ENCODE peak calls at places on chromosomes 5 and 9, in eight cellular contexts. Y is HCT116, R is tibial nerve, F is lower leg skin, K is IMR-90, L is thyroid gland, G is Peyer's patch, H is ovary. Z is an unnamed sample.

GRCh38 chr5:142499591-142500384 is 175.0 kb upstream of the SPRY4 start:
- DNase-seq in G (no peak), H (no peak), L (peak; percentile 43), R (no peak), F (no peak), K (no peak), Y (no peak), Z (no peak)

GRCh38 chr5:40428129-40428528 is 251.6 kb upstream of the PTGER4 start:
- DNase-seq in H (no peak), Y (no peak), R (peak; percentile 31), L (no peak), G (no peak), F (no peak), K (peak; percentile 64), Z (no peak)

GRCh38 chr5:170070556-170071412 is 34.9 kb upstream of the FOXI1 start:
- DNase-seq in F (no peak), H (peak; percentile 38), R (no peak), Y (peak; percentile 16), K (peak; percentile 45), G (no peak), L (peak; percentile 27), Z (peak; percentile 44)

GRCh38 chr5:73678807-73679206 is 52.8 kb downstream of the ARHGEF28 start:
- DNase-seq in H (no peak), R (no peak), G (no peak), Y (no peak), L (no peak), K (no peak), F (no peak), Z (no peak)

GRCh38 chr5:59034498-59035186 is 451.8 kb downstream of the RAB3C start:
- DNase-seq in Y (no peak), L (no peak), G (no peak), F (no peak), R (no peak), K (peak; percentile 77), H (no peak), Z (no peak)

GRCh38 chr5:14937277-14937676 is 65.7 kb upstream of the ANKH start:
- DNase-seq in H (no peak), Y (no peak), F (no peak), L (no peak), G (no peak), K (no peak), R (no peak), Z (peak; percentile 31)

GRCh38 chr5:173891367-173891766 is 3.2 kb downstream of the CPEB4 start:
- DNase-seq in L (no peak), K (no peak), R (no peak), F (no peak), Y (no peak), H (no peak), G (no peak), Z (no peak)

GRCh38 chr5:174693697-174694400 is 30.5 kb upstream of the MSX2 start:
- DNase-seq in R (no peak), H (no peak), G (peak; percentile 54), L (peak; percentile 52), K (no peak), F (no peak), Y (no peak), Z (no peak)

DNA sequence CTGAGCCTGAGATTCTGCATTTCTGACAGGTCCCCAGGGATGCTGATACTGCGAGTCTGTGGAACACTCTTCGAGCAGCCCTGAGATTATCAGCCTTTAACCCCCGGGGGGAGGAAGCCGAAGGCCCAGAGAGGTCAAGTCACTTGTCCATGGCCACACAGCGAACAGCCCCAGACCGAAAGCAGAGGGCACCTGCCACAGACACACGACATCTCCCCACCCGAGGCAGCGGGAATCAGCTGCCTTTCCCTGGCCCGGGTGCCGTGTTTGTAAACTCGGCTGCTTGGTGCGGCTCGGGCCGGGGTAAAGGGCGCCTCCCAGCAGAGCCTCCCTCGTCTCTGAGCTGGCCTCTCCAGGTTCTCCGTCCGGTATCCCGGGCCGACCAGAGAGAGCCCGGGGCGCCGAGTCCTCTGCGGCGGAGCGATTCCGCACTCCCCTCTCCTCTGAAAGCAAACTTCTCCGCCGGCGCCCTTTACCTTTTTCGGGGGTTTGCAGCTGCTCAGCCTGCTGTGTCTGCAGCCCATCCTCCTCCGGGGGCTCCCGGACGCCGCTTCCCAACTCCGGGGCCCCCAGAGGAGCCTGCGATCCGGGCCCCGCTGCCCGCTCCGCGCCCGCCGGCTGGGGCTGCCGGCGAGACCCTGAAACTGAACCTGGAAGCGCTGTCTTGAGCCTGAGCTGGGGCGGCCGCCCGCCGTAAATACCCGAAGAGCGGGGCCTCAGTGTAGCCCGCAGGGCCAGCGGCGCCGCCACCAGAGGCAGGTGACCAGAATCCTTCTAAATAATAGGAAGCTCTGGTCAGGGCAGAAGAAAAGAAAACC is at the start of gene CCDC69:
- DNase-seq in F (peak; percentile 93), H (peak; percentile 85), K (peak; percentile 57), R (peak; percentile 57), L (peak; percentile 72), Y (peak; percentile 53), G (peak; percentile 76), Z (peak; percentile 84)
- TF ChIP-seq CTCF in F (no peak), H (no peak), K (no peak), R (no peak), L (no peak), Y (peak; percentile 27), G (no peak), Z (no peak)

GRCh38 chr9:120579750-120580590 is at the start of gene CDK5RAP2:
- DNase-seq in R (peak; percentile 87), L (peak; percentile 95), H (peak; percentile 95), Y (peak; percentile 96), G (peak; percentile 91), F (peak; percentile 98), K (peak; percentile 98), Z (peak; percentile 94)

GRCh38 chr9:120578614-120579013 is 1.4 kb downstream of the CDK5RAP2 start:
- DNase-seq in F (no peak), Y (no peak), K (no peak), L (no peak), R (no peak), H (no peak), G (no peak), Z (no peak)

GRCh38 chr9:120583958-120584369 is 4.0 kb upstream of the CDK5RAP2 start:
- DNase-seq in F (no peak), H (no peak), R (no peak), K (peak; percentile 93), L (no peak), G (no peak), Y (peak; percentile 16), Z (peak; percentile 83)

GRCh38 chr9:120579139-120579749 is 723 bp downstream of the CDK5RAP2 start:
- DNase-seq in F (no peak), H (no peak), Y (no peak), K (no peak), R (no peak), L (peak; percentile 28), G (no peak), Z (no peak)

GRCh38 chr9:120580591-120580896 is 577 bp upstream of the CDK5RAP2 start:
- DNase-seq in H (no peak), K (no peak), L (peak; percentile 5), F (no peak), R (no peak), Y (no peak), G (no peak), Z (no peak)
- H3K4me3 ChIP-seq in H (peak overlapping the region; percentile 8), K (peak overlapping the region; percentile 15), L (no peak overlapping the region), F (no peak overlapping the region), R (peak overlapping the region; percentile 86), Y (peak overlapping the region; percentile 97), G (peak overlapping the region; percentile 96), Z (no peak overlapping the region)

DNA sequence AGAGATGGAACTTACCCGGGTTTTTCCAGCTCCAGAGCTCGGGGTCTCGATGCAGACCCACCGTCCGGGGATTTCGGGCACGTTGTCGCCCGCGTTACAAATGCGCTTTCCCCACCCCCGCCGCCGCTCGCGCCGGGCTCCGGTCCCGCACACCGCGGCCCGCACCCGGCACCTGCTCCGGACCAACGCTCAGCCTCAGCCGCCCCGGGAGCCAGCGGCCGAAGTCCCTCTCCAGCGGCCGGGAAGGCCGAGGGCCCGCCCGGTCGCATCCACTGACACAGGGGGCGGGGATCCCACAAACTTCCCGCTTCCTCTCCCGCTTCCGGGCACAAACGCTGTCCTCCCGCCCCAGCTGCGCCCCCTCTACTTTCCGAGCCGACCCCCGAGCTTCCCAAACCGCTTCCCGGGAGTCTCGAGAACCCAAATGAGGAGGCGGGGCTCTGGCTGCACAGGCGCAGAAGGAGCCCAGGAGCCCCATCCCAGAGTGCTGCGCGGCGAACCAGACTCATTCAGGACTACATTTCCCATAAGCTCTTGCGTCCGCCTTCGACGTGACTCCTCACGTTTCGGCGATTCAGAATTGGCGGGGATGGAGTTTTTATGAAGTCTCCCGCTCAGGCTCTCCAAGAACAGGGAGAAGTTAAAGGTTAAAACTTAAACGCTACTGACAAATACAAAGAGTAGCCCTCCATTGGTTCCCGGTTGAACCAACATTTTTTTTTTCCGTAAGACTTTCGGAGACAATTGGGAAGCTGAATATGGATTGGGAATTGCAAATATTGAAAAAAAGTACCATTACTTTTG is at the start of gene ZNF782:
- DNase-seq in R (peak; percentile 79), H (peak; percentile 94), Y (peak; percentile 86), K (peak; percentile 93), L (peak; percentile 93), F (peak; percentile 98), G (peak; percentile 94), Z (peak; percentile 97)
- TF ChIP-seq POLR2A in R (no peak), H (peak; percentile 56), Y (peak; percentile 55), K (no peak), L (peak; percentile 66), F (no peak), G (peak; percentile 34), Z (peak; percentile 64)

GRCh38 chr5:150353395-150353675 is 4.2 kb upstream of the TCOF1 start:
- DNase-seq in G (no peak), R (no peak), F (no peak), H (no peak), K (no peak), Y (no peak), L (no peak), Z (no peak)

GRCh38 chr5:150347003-150347402 is 10.5 kb upstream of the TCOF1 start:
- DNase-seq in G (no peak), H (no peak), L (no peak), Y (no peak), K (no peak), R (no peak), F (no peak), Z (no peak)

GRCh38 chr5:150349681-150350275 is 7.7 kb upstream of the TCOF1 start:
- DNase-seq in G (no peak), Y (no peak), K (no peak), F (no peak), L (no peak), R (no peak), H (no peak), Z (no peak)

GRCh38 chr5:150352531-150353394 is 4.7 kb upstream of the TCOF1 start:
- DNase-seq in F (no peak), G (no peak), Y (no peak), L (no peak), K (peak; percentile 30), H (no peak), R (no peak), Z (no peak)

DNA sequence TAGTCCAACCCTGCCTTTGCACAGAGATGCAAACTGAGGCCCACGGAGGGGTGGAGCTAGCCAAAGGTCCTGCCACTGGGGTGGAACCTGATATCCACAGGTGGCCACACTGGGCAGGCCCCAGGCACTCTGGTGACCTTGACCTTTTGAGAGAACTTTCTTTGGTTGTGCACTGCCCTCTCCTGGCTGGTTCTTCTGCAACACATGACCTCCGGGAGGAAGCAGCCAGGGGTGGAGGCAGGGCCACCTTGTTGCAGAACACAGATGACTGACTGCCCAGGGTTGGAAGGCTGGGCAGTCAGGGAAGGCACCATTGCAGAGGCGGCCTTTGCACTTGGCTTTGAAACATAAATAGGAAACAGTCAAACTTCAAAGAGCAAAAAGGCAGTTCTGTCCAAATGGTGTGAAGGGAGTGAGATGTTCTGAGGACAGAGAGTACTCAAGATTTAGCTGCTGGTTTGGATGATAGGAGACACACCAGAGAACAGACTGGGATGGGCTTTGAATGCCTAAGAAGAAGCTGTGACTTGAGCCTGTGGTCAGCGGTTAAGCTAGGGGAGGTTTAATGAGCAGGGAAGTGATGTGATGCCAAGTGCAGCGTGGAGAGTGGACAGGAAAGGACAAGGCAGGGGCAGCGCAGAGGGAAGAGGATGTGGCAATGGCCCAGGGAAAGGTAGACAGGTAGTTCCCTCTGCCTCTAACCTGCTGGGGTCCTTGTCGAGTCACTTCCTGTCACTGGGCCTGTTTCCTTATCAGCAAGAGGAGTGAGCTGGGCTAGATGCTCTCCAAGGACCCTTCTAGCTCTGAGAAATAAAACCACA is 6.8 kb upstream of the TCOF1 start:
- DNase-seq in K (peak; percentile 71), G (peak; percentile 77), L (peak; percentile 51), Y (peak; percentile 76), F (peak; percentile 91), R (peak; percentile 52), H (peak; percentile 76), Z (peak; percentile 82)
- TF ChIP-seq CTCF in K (peak; percentile 83), G (peak; percentile 32), L (no peak), Y (peak; percentile 59), F (peak; percentile 8), R (peak; percentile 52), H (peak; percentile 36), Z (peak; percentile 79)

Z was measured in adrenal gland.